ENCODE peak calls at places on chromosomes 6 and 20, in seven cellular contexts. G, U, J, Q, E, K and O are unnamed samples.

GRCh38 chr6:82385961-82386360 is 22.3 kb downstream of the TPBG start:
- DNase-seq in G (no peak), U (peak), J (no peak), Q (no peak), E (no peak), K (no peak), O (no peak)

GRCh38 chr20:62550087-62550565 is 74.3 kb upstream of the GATA5 start:
- DNase-seq in G (no peak), U (no peak), J (no peak), Q (no peak), E (peak), K (no peak), O (peak)

GRCh38 chr20:62193079-62194025 is 10.5 kb downstream of the MTG2 start:
- DNase-seq in G (no peak), U (no peak), J (no peak), Q (no peak), E (no peak), K (no peak), O (no peak)

GRCh38 chr6:14706378-14706929 is 539.4 kb upstream of the JARID2 start:
- DNase-seq in G (no peak), U (peak), J (no peak), Q (peak), E (no peak), K (no peak), O (no peak)

GRCh38 chr20:23047738-23048214 is 1.7 kb downstream of the THBD start:
- DNase-seq in G (no peak), U (no peak), J (no peak), Q (no peak), E (no peak), K (no peak), O (no peak)

GRCh38 chr20:45095753-45096371 is 5.1 kb downstream of the KCNS1 start:
- DNase-seq in G (peak), U (peak), J (peak), Q (peak), E (peak), K (peak), O (peak)

GRCh38 chr20:17835941-17836861 is 132.4 kb downstream of the SNX5 start:
- DNase-seq in G (no peak), U (peak), J (no peak), Q (peak), E (no peak), K (no peak), O (no peak)

GRCh38 chr6:16265351-16266341 is 27.3 kb downstream of the GMPR start:
- DNase-seq in G (no peak), U (no peak), J (no peak), Q (no peak), E (no peak), K (no peak), O (no peak)

GRCh38 chr6:4889701-4890100 is 113.5 kb downstream of the CDYL start:
- DNase-seq in G (no peak), U (no peak), J (no peak), Q (no peak), E (no peak), K (peak), O (no peak)

GRCh38 chr20:37453836-37454235 is 67.2 kb upstream of the NNAT start:
- DNase-seq in G (no peak), U (no peak), J (no peak), Q (no peak), E (no peak), K (no peak), O (no peak)

GRCh38 chr6:111483736-111484654 is 977 bp upstream of the REV3L start:
- DNase-seq in G (no peak), U (peak), J (peak), Q (peak), E (peak), K (peak), O (peak)
- TF ChIP-seq CTCF in G (no peak), U (no peak), J (no peak), Q (no peak), E (no peak), K (no peak), O (no peak)

GRCh38 chr6:116773886-116774285 is 8.4 kb upstream of the FAM162B start:
- DNase-seq in G (no peak), U (no peak), J (no peak), Q (no peak), E (no peak), K (no peak), O (no peak)

GRCh38 chr6:116783852-116784251 is 18.3 kb upstream of the FAM162B start:
- DNase-seq in G (no peak), U (no peak), J (no peak), Q (no peak), E (no peak), K (no peak), O (no peak)

DNA sequence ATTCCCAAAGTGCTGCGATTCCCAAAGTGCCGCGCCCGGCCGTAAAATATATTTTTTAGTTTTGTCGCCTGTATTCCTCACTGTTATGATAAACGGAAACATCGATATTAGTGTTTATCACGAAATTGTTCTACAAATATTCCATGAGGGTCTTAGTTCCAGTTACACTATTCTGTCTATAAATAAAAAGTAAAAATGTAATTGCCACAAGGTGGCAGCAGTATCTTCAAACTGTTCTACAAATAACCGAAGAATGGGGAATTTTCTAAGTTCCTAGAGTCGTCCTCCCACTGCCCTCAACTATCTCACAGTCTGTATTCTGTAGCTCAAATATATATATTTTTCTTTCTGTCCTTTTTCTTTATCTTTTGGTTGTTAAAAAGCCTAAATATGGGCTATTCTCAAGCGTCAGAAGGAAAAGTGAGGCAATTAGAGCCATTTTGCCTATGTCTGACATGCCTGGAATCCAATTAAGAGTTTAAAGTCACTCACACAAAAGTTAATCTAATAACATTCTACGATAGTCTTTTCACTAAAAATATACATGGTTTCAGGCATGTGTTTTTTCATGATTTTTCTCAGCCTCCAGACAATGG is 14.1 kb upstream of the FAM162B start:
- DNase-seq in G (no peak), U (no peak), J (no peak), Q (no peak), E (peak), K (peak), O (no peak)
- TF ChIP-seq CTCF in G (peak), U (peak), J (peak), Q (peak), E (peak), K (peak), O (peak)

DNA sequence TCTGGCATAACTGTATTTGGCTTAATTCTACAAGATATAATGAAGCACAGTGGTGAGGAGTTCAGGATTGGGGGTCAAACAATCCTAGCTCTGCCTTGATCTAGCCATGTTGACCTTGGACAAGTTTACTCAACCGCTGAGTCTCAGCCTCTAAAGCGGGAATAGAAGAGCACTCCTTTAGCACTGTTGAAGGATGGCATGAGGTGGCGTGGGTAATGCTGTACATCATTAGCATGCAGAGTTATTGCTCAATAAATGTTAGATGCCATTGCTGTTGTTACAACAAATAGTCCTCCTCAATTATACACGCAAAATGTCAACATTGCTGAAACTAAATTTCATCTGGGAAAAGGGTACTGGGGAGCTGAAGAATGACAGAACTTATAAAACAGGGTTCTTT is 78.6 kb downstream of the KIF13A start:
- DNase-seq in G (no peak), U (no peak), J (no peak), Q (no peak), E (no peak), K (no peak), O (no peak)
- TF ChIP-seq CTCF in G (no peak), U (no peak), J (no peak), Q (no peak), E (no peak), K (no peak), O (no peak)

DNA sequence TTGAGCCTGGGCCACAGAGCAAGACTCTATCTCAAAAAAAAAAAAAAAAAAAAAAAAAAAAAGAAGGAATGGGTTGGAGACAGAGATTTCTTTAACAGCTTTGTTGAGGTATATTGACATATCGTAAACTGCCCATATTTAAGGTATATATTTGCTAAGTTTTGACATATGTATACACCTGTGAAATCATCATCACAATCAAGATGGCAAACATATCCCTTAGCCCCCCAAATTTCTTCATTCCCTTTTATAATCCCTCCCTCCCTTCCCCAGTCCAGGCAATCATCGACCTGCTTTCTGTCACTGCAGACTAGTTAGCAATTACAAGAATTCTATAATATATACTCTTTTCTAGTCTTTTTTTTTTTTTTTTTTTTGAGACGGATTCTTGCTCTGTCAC is 29.0 kb downstream of the SERPINB1 start:
- DNase-seq in G (no peak), U (no peak), J (no peak), Q (no peak), E (no peak), K (no peak), O (no peak)
- TF ChIP-seq CTCF in G (no peak), U (no peak), J (no peak), Q (no peak), E (no peak), K (no peak), O (no peak)

GRCh38 chr20:3168079-3168828 is 5.1 kb downstream of the LZTS3 start:
- DNase-seq in G (no peak), U (peak), J (no peak), Q (no peak), E (peak), K (no peak), O (no peak)
- TF ChIP-seq CTCF in G (no peak), U (no peak), J (no peak), Q (no peak), E (no peak), K (no peak), O (no peak)

DNA sequence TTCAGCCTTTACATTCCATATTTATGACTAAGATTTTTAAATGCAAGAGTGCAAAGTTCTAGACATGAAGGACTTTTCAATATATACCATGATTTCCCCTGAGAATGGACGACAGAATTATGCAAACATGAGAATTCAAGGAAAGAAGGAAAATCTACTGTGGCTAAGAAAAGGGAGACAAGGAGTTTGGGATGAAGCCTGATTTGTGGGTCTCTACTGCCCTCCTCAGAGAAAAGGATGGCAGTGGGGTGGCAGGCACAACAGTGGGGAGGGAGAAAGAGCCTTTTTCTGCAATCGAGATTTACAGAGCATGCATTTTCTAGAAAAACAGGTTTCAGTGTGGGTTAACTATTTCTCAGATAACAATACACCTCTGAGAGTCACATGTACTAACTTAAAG is 466.9 kb upstream of the NRSN1 start:
- DNase-seq in G (no peak), U (no peak), J (peak), Q (no peak), E (peak), K (no peak), O (peak)
- TF ChIP-seq CTCF in G (no peak), U (peak), J (no peak), Q (no peak), E (peak), K (no peak), O (peak)